ENCODE peak calls at places on chromosomes 3 and 15, in nine cellular contexts. One of them, this sample, is unnamed.

GRCh38 chr15:58952751-58953150 is 19.3 kb upstream of the SLTM start:
- DNase-seq in NCI-H1930: no peak
- DNase-seq in mammary epithelial cell: peak
- DNase-seq in activated CD8-positive, alpha-beta memory T cell treated with anti-CD3 and anti-CD28 coated beads, Interleukin-2, amount 10 ng/mL, durations not matched to agents 7 days and 5 days: no peak
- DNase-seq in stimulated activated CD8-positive, alpha-beta memory T cell treated with anti-CD3 and anti-CD28 coated beads, Interleukin-15, amount 100 ng/mL, for 4 hours: no peak
- DNase-seq in AG20443: no peak
- DNase-seq in stomach: no peak
- DNase-seq in EL: peak
- DNase-seq in left cardiac atrium: no peak
- DNase-seq in this sample: no peak

GRCh38 chr3:14379842-14380241 is 22.6 kb upstream of the SLC6A6 start:
- DNase-seq in mammary epithelial cell: peak
- DNase-seq in stimulated activated CD8-positive, alpha-beta memory T cell treated with anti-CD3 and anti-CD28 coated beads, Interleukin-15, amount 100 ng/mL, for 4 hours: no peak
- DNase-seq in NCI-H1930: no peak
- DNase-seq in EL: no peak
- DNase-seq in stomach: no peak
- DNase-seq in AG20443: no peak
- DNase-seq in activated CD8-positive, alpha-beta memory T cell treated with anti-CD3 and anti-CD28 coated beads, Interleukin-2, amount 10 ng/mL, durations not matched to agents 7 days and 5 days: no peak
- DNase-seq in left cardiac atrium: no peak
- DNase-seq in this sample: no peak

GRCh38 chr3:41881233-41881821 is 80.6 kb downstream of the ULK4 start:
- DNase-seq in activated CD8-positive, alpha-beta memory T cell treated with anti-CD3 and anti-CD28 coated beads, Interleukin-2, amount 10 ng/mL, durations not matched to agents 7 days and 5 days: no peak
- DNase-seq in EL: peak
- DNase-seq in stomach: no peak
- DNase-seq in NCI-H1930: peak
- DNase-seq in left cardiac atrium: no peak
- DNase-seq in stimulated activated CD8-positive, alpha-beta memory T cell treated with anti-CD3 and anti-CD28 coated beads, Interleukin-15, amount 100 ng/mL, for 4 hours: no peak
- DNase-seq in AG20443: peak
- DNase-seq in mammary epithelial cell: peak
- DNase-seq in this sample: no peak

GRCh38 chr3:58120075-58120812 is 90.5 kb downstream of the DNASE1L3 start:
- DNase-seq in stomach: peak
- DNase-seq in activated CD8-positive, alpha-beta memory T cell treated with anti-CD3 and anti-CD28 coated beads, Interleukin-2, amount 10 ng/mL, durations not matched to agents 7 days and 5 days: no peak
- DNase-seq in mammary epithelial cell: no peak
- DNase-seq in EL: no peak
- DNase-seq in left cardiac atrium: peak
- DNase-seq in stimulated activated CD8-positive, alpha-beta memory T cell treated with anti-CD3 and anti-CD28 coated beads, Interleukin-15, amount 100 ng/mL, for 4 hours: no peak
- DNase-seq in NCI-H1930: no peak
- DNase-seq in AG20443: no peak
- DNase-seq in this sample: no peak

GRCh38 chr3:127408684-127409420 is 121.0 kb upstream of the PRR20G start:
- DNase-seq in stomach: peak
- DNase-seq in mammary epithelial cell: no peak
- DNase-seq in left cardiac atrium: no peak
- DNase-seq in stimulated activated CD8-positive, alpha-beta memory T cell treated with anti-CD3 and anti-CD28 coated beads, Interleukin-15, amount 100 ng/mL, for 4 hours: no peak
- DNase-seq in NCI-H1930: no peak
- DNase-seq in AG20443: no peak
- DNase-seq in EL: no peak
- DNase-seq in activated CD8-positive, alpha-beta memory T cell treated with anti-CD3 and anti-CD28 coated beads, Interleukin-2, amount 10 ng/mL, durations not matched to agents 7 days and 5 days: peak
- DNase-seq in this sample: peak

GRCh38 chr3:183265713-183266417 is 12.8 kb downstream of the B3GNT5 start:
- DNase-seq in mammary epithelial cell: peak
- DNase-seq in stimulated activated CD8-positive, alpha-beta memory T cell treated with anti-CD3 and anti-CD28 coated beads, Interleukin-15, amount 100 ng/mL, for 4 hours: peak
- DNase-seq in EL: peak
- DNase-seq in left cardiac atrium: no peak
- DNase-seq in stomach: peak
- DNase-seq in activated CD8-positive, alpha-beta memory T cell treated with anti-CD3 and anti-CD28 coated beads, Interleukin-2, amount 10 ng/mL, durations not matched to agents 7 days and 5 days: peak
- DNase-seq in NCI-H1930: no peak
- DNase-seq in AG20443: no peak
- DNase-seq in this sample: no peak

GRCh38 chr3:128623762-128624176 is 26.8 kb downstream of the RPN1 start:
- DNase-seq in stimulated activated CD8-positive, alpha-beta memory T cell treated with anti-CD3 and anti-CD28 coated beads, Interleukin-15, amount 100 ng/mL, for 4 hours: no peak
- DNase-seq in AG20443: no peak
- DNase-seq in mammary epithelial cell: no peak
- DNase-seq in NCI-H1930: no peak
- DNase-seq in activated CD8-positive, alpha-beta memory T cell treated with anti-CD3 and anti-CD28 coated beads, Interleukin-2, amount 10 ng/mL, durations not matched to agents 7 days and 5 days: no peak
- DNase-seq in stomach: no peak
- DNase-seq in EL: peak
- DNase-seq in left cardiac atrium: no peak
- DNase-seq in this sample: no peak

GRCh38 chr3:11245827-11246662 is 26.2 kb upstream of the ATG7 start:
- DNase-seq in AG20443: no peak
- DNase-seq in EL: no peak
- DNase-seq in stomach: no peak
- DNase-seq in NCI-H1930: no peak
- DNase-seq in mammary epithelial cell: peak
- DNase-seq in stimulated activated CD8-positive, alpha-beta memory T cell treated with anti-CD3 and anti-CD28 coated beads, Interleukin-15, amount 100 ng/mL, for 4 hours: no peak
- DNase-seq in left cardiac atrium: no peak
- DNase-seq in activated CD8-positive, alpha-beta memory T cell treated with anti-CD3 and anti-CD28 coated beads, Interleukin-2, amount 10 ng/mL, durations not matched to agents 7 days and 5 days: no peak
- DNase-seq in this sample: no peak

GRCh38 chr3:134937256-134938023 is 142.4 kb downstream of the EPHB1 start:
- DNase-seq in stomach: no peak
- DNase-seq in EL: no peak
- DNase-seq in stimulated activated CD8-positive, alpha-beta memory T cell treated with anti-CD3 and anti-CD28 coated beads, Interleukin-15, amount 100 ng/mL, for 4 hours: no peak
- DNase-seq in left cardiac atrium: no peak
- DNase-seq in NCI-H1930: no peak
- DNase-seq in AG20443: no peak
- DNase-seq in activated CD8-positive, alpha-beta memory T cell treated with anti-CD3 and anti-CD28 coated beads, Interleukin-2, amount 10 ng/mL, durations not matched to agents 7 days and 5 days: no peak
- DNase-seq in mammary epithelial cell: no peak
- DNase-seq in this sample: no peak

GRCh38 chr3:196120291-196120951 is 38.5 kb upstream of the TFRC start:
- DNase-seq in AG20443: no peak
- DNase-seq in left cardiac atrium: no peak
- DNase-seq in EL: no peak
- DNase-seq in NCI-H1930: no peak
- DNase-seq in stomach: no peak
- DNase-seq in stimulated activated CD8-positive, alpha-beta memory T cell treated with anti-CD3 and anti-CD28 coated beads, Interleukin-15, amount 100 ng/mL, for 4 hours: no peak
- DNase-seq in mammary epithelial cell: no peak
- DNase-seq in activated CD8-positive, alpha-beta memory T cell treated with anti-CD3 and anti-CD28 coated beads, Interleukin-2, amount 10 ng/mL, durations not matched to agents 7 days and 5 days: peak
- DNase-seq in this sample: peak

GRCh38 chr3:73535935-73536334 is 88.8 kb downstream of the PDZRN3 start:
- DNase-seq in AG20443: no peak
- DNase-seq in activated CD8-positive, alpha-beta memory T cell treated with anti-CD3 and anti-CD28 coated beads, Interleukin-2, amount 10 ng/mL, durations not matched to agents 7 days and 5 days: no peak
- DNase-seq in stimulated activated CD8-positive, alpha-beta memory T cell treated with anti-CD3 and anti-CD28 coated beads, Interleukin-15, amount 100 ng/mL, for 4 hours: no peak
- DNase-seq in left cardiac atrium: no peak
- DNase-seq in NCI-H1930: no peak
- DNase-seq in EL: no peak
- DNase-seq in mammary epithelial cell: no peak
- DNase-seq in stomach: no peak
- DNase-seq in this sample: no peak

GRCh38 chr3:159950156-159950898 is 38.3 kb upstream of the IL12A start:
- DNase-seq in left cardiac atrium: no peak
- DNase-seq in EL: no peak
- DNase-seq in activated CD8-positive, alpha-beta memory T cell treated with anti-CD3 and anti-CD28 coated beads, Interleukin-2, amount 10 ng/mL, durations not matched to agents 7 days and 5 days: no peak
- DNase-seq in stimulated activated CD8-positive, alpha-beta memory T cell treated with anti-CD3 and anti-CD28 coated beads, Interleukin-15, amount 100 ng/mL, for 4 hours: no peak
- DNase-seq in mammary epithelial cell: no peak
- DNase-seq in stomach: no peak
- DNase-seq in AG20443: no peak
- DNase-seq in NCI-H1930: no peak
- DNase-seq in this sample: no peak

GRCh38 chr15:79058260-79058850 is 32.2 kb downstream of the RASGRF1 start:
- DNase-seq in mammary epithelial cell: no peak
- DNase-seq in stomach: no peak
- DNase-seq in stimulated activated CD8-positive, alpha-beta memory T cell treated with anti-CD3 and anti-CD28 coated beads, Interleukin-15, amount 100 ng/mL, for 4 hours: no peak
- DNase-seq in left cardiac atrium: no peak
- DNase-seq in activated CD8-positive, alpha-beta memory T cell treated with anti-CD3 and anti-CD28 coated beads, Interleukin-2, amount 10 ng/mL, durations not matched to agents 7 days and 5 days: no peak
- DNase-seq in AG20443: no peak
- DNase-seq in NCI-H1930: no peak
- DNase-seq in EL: no peak
- DNase-seq in this sample: no peak

This sample was measured in heart right ventricle.